ENCODE peak calls at places on chromosomes 7 and 10, in five cellular contexts. One of them, this sample, is unnamed.

GRCh38 chr7:27191716-27192545 is 6.9 kb upstream of the HOXA11 start:
- DNase-seq in LHCN-M2: no peak
- DNase-seq in BJ: no peak
- DNase-seq in SK-N-SH: no peak
- DNase-seq in HCT116: no peak
- DNase-seq in this sample: peak

GRCh38 chr10:29757551-29758297 is 123.0 kb upstream of the SVIL start:
- DNase-seq in LHCN-M2: peak
- DNase-seq in BJ: no peak
- DNase-seq in SK-N-SH: no peak
- DNase-seq in HCT116: peak
- DNase-seq in this sample: no peak

GRCh38 chr7:25303380-25304321 is 75.4 kb upstream of the NPVF start:
- DNase-seq in LHCN-M2: no peak
- DNase-seq in BJ: no peak
- DNase-seq in SK-N-SH: no peak
- DNase-seq in HCT116: no peak
- DNase-seq in this sample: peak

GRCh38 chr7:4102231-4102841 is 579.8 kb upstream of the FOXK1 start:
- DNase-seq in LHCN-M2: no peak
- DNase-seq in BJ: no peak
- DNase-seq in SK-N-SH: no peak
- DNase-seq in HCT116: no peak
- DNase-seq in this sample: no peak

GRCh38 chr7:106770191-106770590 is 94.9 kb upstream of the PIK3CG start:
- DNase-seq in LHCN-M2: peak
- DNase-seq in BJ: peak
- DNase-seq in SK-N-SH: no peak
- DNase-seq in HCT116: peak
- DNase-seq in this sample: no peak

GRCh38 chr7:140674899-140675701 is 2.4 kb downstream of the ADCK2 start:
- DNase-seq in LHCN-M2: peak
- DNase-seq in BJ: no peak
- DNase-seq in SK-N-SH: peak
- DNase-seq in HCT116: peak
- DNase-seq in this sample: peak

GRCh38 chr7:27300401-27300800 is 57.8 kb downstream of the EVX1 start:
- DNase-seq in LHCN-M2: peak
- DNase-seq in BJ: no peak
- DNase-seq in SK-N-SH: no peak
- DNase-seq in HCT116: no peak
- DNase-seq in this sample: no peak

GRCh38 chr10:88187472-88187871 is 324.0 kb downstream of the PTEN start:
- DNase-seq in LHCN-M2: peak
- DNase-seq in BJ: no peak
- DNase-seq in SK-N-SH: no peak
- DNase-seq in HCT116: no peak
- DNase-seq in this sample: no peak

GRCh38 chr10:126663328-126663727 is 7.2 kb downstream of the C10orf90 start:
- DNase-seq in LHCN-M2: peak
- DNase-seq in BJ: no peak
- DNase-seq in SK-N-SH: no peak
- DNase-seq in HCT116: no peak
- DNase-seq in this sample: no peak

GRCh38 chr7:139777948-139778841 is at the start of gene HIPK2:
- DNase-seq in LHCN-M2: peak
- DNase-seq in BJ: no peak
- DNase-seq in SK-N-SH: peak
- DNase-seq in HCT116: no peak
- DNase-seq in this sample: peak

GRCh38 chr10:71161429-71161828 is 50.9 kb upstream of the UNC5B start:
- DNase-seq in LHCN-M2: no peak
- DNase-seq in BJ: no peak
- DNase-seq in SK-N-SH: no peak
- DNase-seq in HCT116: no peak
- DNase-seq in this sample: no peak

GRCh38 chr10:104291439-104291951 is 22.5 kb downstream of the GSTO2 start:
- DNase-seq in LHCN-M2: peak
- DNase-seq in BJ: no peak
- DNase-seq in SK-N-SH: peak
- DNase-seq in HCT116: peak
- DNase-seq in this sample: peak

GRCh38 chr7:71235263-71235662 is 103.3 kb downstream of the GALNT17 start:
- DNase-seq in LHCN-M2: no peak
- DNase-seq in BJ: no peak
- DNase-seq in SK-N-SH: no peak
- DNase-seq in HCT116: no peak
- DNase-seq in this sample: no peak

This sample was measured in ELF-1.